ENCODE peak calls at places on chromosomes 16 and 17, in eight cellular contexts. C, A, Z, P, K, W, R and F are unnamed samples.

GRCh38 chr17:73340093-73340596 is 28.3 kb upstream of the CDC42EP4 start:
- DNase-seq in C (no peak), A (peak), Z (peak), P (no peak), K (peak), W (no peak), R (peak), F (no peak)

GRCh38 chr17:70622382-70623260 is 453.3 kb downstream of the KCNJ2 start:
- DNase-seq in C (no peak), A (peak), Z (peak), P (no peak), K (no peak), W (peak), R (peak), F (no peak)

GRCh38 chr16:58492066-58492465 is 7.9 kb upstream of the NDRG4 start:
- DNase-seq in C (no peak), A (no peak), Z (no peak), P (no peak), K (no peak), W (no peak), R (no peak), F (no peak)

GRCh38 chr17:9986754-9987382 is 81.8 kb upstream of the RCVRN start:
- DNase-seq in C (no peak), A (no peak), Z (no peak), P (no peak), K (no peak), W (no peak), R (no peak), F (no peak)

GRCh38 chr17:42000399-42001076 is 16.7 kb downstream of the DNAJC7 start:
- DNase-seq in C (no peak), A (no peak), Z (no peak), P (no peak), K (no peak), W (no peak), R (no peak), F (no peak)

GRCh38 chr17:7323731-7324437 is 5.3 kb downstream of the NEURL4 start:
- DNase-seq in C (peak), A (peak), Z (peak), P (no peak), K (no peak), W (peak), R (peak), F (no peak)

GRCh38 chr16:12168054-12169018 is 191.8 kb downstream of the SNX29 start:
- DNase-seq in C (no peak), A (no peak), Z (no peak), P (no peak), K (no peak), W (no peak), R (no peak), F (no peak)

GRCh38 chr16:86680137-86680536 is 101.8 kb downstream of the FOXL1 start:
- DNase-seq in C (no peak), A (no peak), Z (no peak), P (no peak), K (no peak), W (peak), R (peak), F (no peak)

GRCh38 chr17:79619196-79619595 is 8.3 kb upstream of the RBFOX3 start:
- DNase-seq in C (no peak), A (no peak), Z (no peak), P (peak), K (no peak), W (no peak), R (peak), F (no peak)

GRCh38 chr16:72894291-72895151 is 153.4 kb downstream of the ZFHX3 start:
- DNase-seq in C (no peak), A (no peak), Z (no peak), P (no peak), K (no peak), W (peak), R (peak), F (no peak)

GRCh38 chr17:19362293-19363113 is at the start of gene B9D1:
- DNase-seq in C (peak), A (peak), Z (peak), P (peak), K (peak), W (peak), R (peak), F (no peak)

GRCh38 chr16:29645699-29646187 is 17.3 kb upstream of the SPN start:
- DNase-seq in C (no peak), A (no peak), Z (no peak), P (no peak), K (peak), W (no peak), R (no peak), F (no peak)

GRCh38 chr16:2483939-2484897 is 9.3 kb downstream of the TBC1D24 start:
- DNase-seq in C (no peak), A (no peak), Z (no peak), P (no peak), K (no peak), W (no peak), R (no peak), F (no peak)

GRCh38 chr17:74566132-74566753 is 1.1 kb downstream of the CD300H start:
- DNase-seq in C (no peak), A (peak), Z (peak), P (no peak), K (peak), W (peak), R (no peak), F (no peak)

GRCh38 chr16:87955302-87956168 is 4.3 kb downstream of the BANP start:
- DNase-seq in C (no peak), A (no peak), Z (no peak), P (no peak), K (no peak), W (no peak), R (no peak), F (no peak)

GRCh38 chr17:74373838-74374606 is 6.7 kb downstream of the GPR142 start:
- DNase-seq in C (no peak), A (peak), Z (peak), P (no peak), K (peak), W (no peak), R (no peak), F (no peak)

GRCh38 chr17:73657473-73658116 is 13.3 kb upstream of the SDK2 start:
- DNase-seq in C (peak), A (peak), Z (peak), P (no peak), K (peak), W (no peak), R (no peak), F (no peak)

GRCh38 chr17:35448214-35448898 is at the start of gene SLFN13:
- DNase-seq in C (peak), A (peak), Z (peak), P (peak), K (no peak), W (peak), R (peak), F (no peak)

GRCh38 chr17:29930399-29931010 is 477 bp upstream of the SSH2 start:
- DNase-seq in C (peak), A (no peak), Z (peak), P (no peak), K (peak), W (peak), R (no peak), F (no peak)

GRCh38 chr16:61024180-61024900 is 1011.9 kb downstream of the CDH8 start:
- DNase-seq in C (no peak), A (no peak), Z (no peak), P (no peak), K (no peak), W (no peak), R (no peak), F (no peak)

GRCh38 chr16:49699718-49700117 is 156.2 kb downstream of the ZNF423 start:
- DNase-seq in C (no peak), A (no peak), Z (no peak), P (no peak), K (no peak), W (no peak), R (no peak), F (no peak)

GRCh38 chr16:69432069-69432468 is 7.7 kb downstream of the CYB5B start:
- DNase-seq in C (no peak), A (no peak), Z (no peak), P (no peak), K (no peak), W (no peak), R (no peak), F (no peak)

GRCh38 chr16:5709889-5710288 is 612.3 kb upstream of the EEF2KMT start:
- DNase-seq in C (no peak), A (no peak), Z (no peak), P (no peak), K (no peak), W (no peak), R (no peak), F (no peak)

GRCh38 chr16:47849736-47850135 is 306.1 kb downstream of the ABCC12 start:
- DNase-seq in C (no peak), A (no peak), Z (no peak), P (no peak), K (no peak), W (no peak), R (no peak), F (no peak)

GRCh38 chr17:56891751-56892150 is 22.1 kb downstream of the TRIM25 start:
- DNase-seq in C (no peak), A (peak), Z (peak), P (no peak), K (no peak), W (peak), R (no peak), F (no peak)

GRCh38 chr16:27703545-27703944 is 153.6 kb downstream of the KATNIP start:
- DNase-seq in C (no peak), A (no peak), Z (no peak), P (no peak), K (no peak), W (peak), R (peak), F (no peak)

GRCh38 chr17:42072323-42073187 is 22.2 kb upstream of the C17orf113 start:
- DNase-seq in C (no peak), A (peak), Z (no peak), P (no peak), K (no peak), W (no peak), R (no peak), F (no peak)

GRCh38 chr16:89815639-89816348 is 653 bp downstream of the FANCA start:
- DNase-seq in C (no peak), A (no peak), Z (no peak), P (no peak), K (no peak), W (no peak), R (no peak), F (no peak)

GRCh38 chr17:43679401-43679800 is 17.7 kb upstream of the MEOX1 start:
- DNase-seq in C (no peak), A (no peak), Z (no peak), P (no peak), K (no peak), W (no peak), R (no peak), F (no peak)

GRCh38 chr16:424033-424622 is 1.3 kb upstream of the RAB11FIP3 start:
- DNase-seq in C (peak), A (peak), Z (peak), P (no peak), K (peak), W (peak), R (peak), F (peak)

GRCh38 chr17:3765981-3766380 is 35.0 kb downstream of the ITGAE start:
- DNase-seq in C (no peak), A (no peak), Z (no peak), P (no peak), K (no peak), W (no peak), R (no peak), F (no peak)

DNA sequence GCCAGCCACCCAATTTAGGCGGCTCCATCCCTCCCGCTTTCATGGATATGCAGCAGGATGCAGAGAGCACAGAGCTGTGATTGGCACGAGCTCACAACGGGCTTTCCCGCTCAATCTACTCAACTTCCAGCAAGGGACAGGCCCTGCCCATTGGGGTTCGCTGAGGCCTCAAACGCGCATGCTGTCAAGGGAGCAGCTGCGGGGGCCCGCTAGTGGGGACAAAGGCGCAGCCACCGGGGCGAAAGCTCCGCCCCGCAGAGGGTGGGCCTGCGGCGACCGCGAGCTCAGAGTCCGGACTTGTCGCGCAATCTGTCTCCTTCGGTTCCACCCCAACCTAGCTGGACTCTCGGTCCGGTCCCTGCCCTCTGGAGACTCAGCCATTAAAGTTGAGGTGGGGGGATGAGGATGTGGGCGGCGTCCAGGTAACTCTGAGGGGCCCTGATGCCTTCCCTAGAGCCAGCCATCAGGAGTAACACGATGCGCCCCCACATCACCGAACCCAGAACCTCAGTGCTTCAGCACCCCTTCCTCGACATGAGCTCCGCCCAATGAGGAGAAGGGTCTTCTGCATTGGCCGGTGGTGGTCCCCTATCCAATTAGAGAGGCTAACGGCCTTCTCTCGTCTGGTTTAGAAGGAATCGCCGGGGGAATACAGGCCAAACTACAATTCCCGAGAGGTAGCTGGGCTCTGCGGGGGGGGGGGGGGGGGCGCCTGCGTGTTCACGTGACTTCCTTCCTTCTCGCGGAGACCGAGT is 489 bp upstream of the NFATC3 start:
- DNase-seq in C (peak), A (peak), Z (peak), P (peak), K (peak), W (peak), R (peak), F (peak)
- TF ChIP-seq POLR2AphosphoS5 in C (peak), A (peak), Z (peak), P (peak), K (peak), W (peak), R (peak), F (peak)

GRCh38 chr16:67170168-67170947 is at the start of gene NOL3:
- DNase-seq in C (peak), A (peak), Z (peak), P (peak), K (peak), W (peak), R (peak), F (no peak)
- TF ChIP-seq POLR2A in C (peak), A (no peak), Z (peak), P (no peak), K (no peak), W (peak), R (no peak), F (no peak)

GRCh38 chr17:58332720-58333395 is 4.3 kb upstream of the TSPOAP1 start:
- DNase-seq in C (no peak), A (no peak), Z (no peak), P (no peak), K (no peak), W (no peak), R (no peak), F (no peak)
- H3K4me3 ChIP-seq in C (no peak), A (peak), Z (no peak), P (peak), K (no peak), W (no peak), R (no peak), F (peak)

DNA sequence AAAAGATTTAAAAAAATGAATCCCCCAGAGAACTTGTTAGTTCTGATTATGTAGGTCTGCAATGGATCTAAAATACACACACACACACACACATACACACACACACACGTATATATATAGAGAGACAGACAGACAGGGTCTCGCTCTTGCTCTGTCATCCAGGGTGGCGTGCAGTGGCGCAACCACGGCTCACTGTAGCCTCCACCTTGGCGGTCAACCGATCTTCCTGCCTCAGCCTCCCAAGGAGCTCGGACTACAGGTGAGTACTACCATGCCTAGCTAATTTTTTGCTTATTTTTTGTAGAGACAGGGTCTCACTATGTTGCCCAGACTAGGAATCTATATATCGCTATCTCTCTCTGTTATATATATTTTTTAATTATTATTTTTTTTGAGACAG is 33.4 kb downstream of the GJC1 start:
- DNase-seq in C (no peak), A (no peak), Z (no peak), P (no peak), K (no peak), W (no peak), R (no peak), F (no peak)
- TF ChIP-seq POLR2AphosphoS5 in C (no peak), A (no peak), Z (no peak), P (no peak), K (no peak), W (no peak), R (no peak), F (no peak)